ENCODE peak calls at places on chromosomes 11 and 22, in seven cellular contexts. W is IMR-90, D is tibial nerve, P is lower leg skin, U is gastrocnemius medialis, Z is sigmoid colon, T is A549. M is an unnamed sample.
A peak's percentile ranks its signal among the peaks of the same experiment; 100 is the strongest.

GRCh38 chr22:50341977-50342650 is 1.0 kb upstream of the PPP6R2 start:
- DNase-seq in W (peak; percentile 75), D (peak; percentile 84), P (peak; percentile 97), U (peak; percentile 86), Z (peak; percentile 95), T (peak; percentile 83), M (peak; percentile 92)

GRCh38 chr22:20440637-20441591 is 3.3 kb upstream of the SCARF2 start:
- DNase-seq in W (no peak), D (no peak), P (peak; percentile 46), U (no peak), Z (peak; percentile 46), T (no peak), M (no peak)

GRCh38 chr11:12329797-12330196 is 47.6 kb upstream of the PARVA start:
- DNase-seq in W (no peak), D (no peak), P (no peak), U (no peak), Z (no peak), T (no peak), M (no peak)

GRCh38 chr11:15968461-15969130 is 387.8 kb downstream of the SOX6 start:
- DNase-seq in W (no peak), D (peak; percentile 31), P (no peak), U (peak; percentile 66), Z (no peak), T (no peak), M (no peak)

GRCh38 chr11:117201906-117202305 is 2.7 kb downstream of the TAGLN start:
- DNase-seq in W (no peak), D (no peak), P (peak; percentile 84), U (no peak), Z (no peak), T (no peak), M (no peak)

GRCh38 chr11:27437824-27438594 is 34.6 kb downstream of the LGR4 start:
- DNase-seq in W (no peak), D (no peak), P (no peak), U (no peak), Z (no peak), T (no peak), M (no peak)

GRCh38 chr11:132942611-132943324 is 589.5 kb downstream of the OPCML start:
- DNase-seq in W (no peak), D (no peak), P (no peak), U (no peak), Z (no peak), T (no peak), M (no peak)

GRCh38 chr11:96050435-96051182 is 126.7 kb upstream of the MTMR2 start:
- DNase-seq in W (peak; percentile 86), D (no peak), P (no peak), U (no peak), Z (no peak), T (peak; percentile 9), M (no peak)

GRCh38 chr22:33921576-33922181 is 1.4 kb upstream of the LARGE1 start:
- DNase-seq in W (peak; percentile 60), D (peak; percentile 33), P (peak; percentile 92), U (peak; percentile 36), Z (peak; percentile 86), T (peak; percentile 17), M (peak; percentile 38)

GRCh38 chr22:29167032-29167911 is 38.4 kb upstream of the EMID1 start:
- DNase-seq in W (no peak), D (no peak), P (no peak), U (no peak), Z (peak; percentile 41), T (no peak), M (no peak)

GRCh38 chr11:114017723-114018122 is 41.8 kb upstream of the ZBTB16 start:
- DNase-seq in W (no peak), D (no peak), P (no peak), U (no peak), Z (no peak), T (peak; percentile 13), M (no peak)

GRCh38 chr22:28172948-28173360 is 253.9 kb upstream of the PITPNB start:
- DNase-seq in W (no peak), D (no peak), P (no peak), U (no peak), Z (no peak), T (no peak), M (no peak)

GRCh38 chr11:115933564-115933963 is 429.3 kb upstream of the CADM1 start:
- DNase-seq in W (no peak), D (no peak), P (no peak), U (no peak), Z (no peak), T (no peak), M (no peak)

GRCh38 chr11:134370526-134371435 is 39.0 kb downstream of the GLB1L2 start:
- DNase-seq in W (no peak), D (no peak), P (no peak), U (no peak), Z (peak; percentile 50), T (no peak), M (no peak)

GRCh38 chr11:72738199-72739141 is 13.7 kb downstream of the ARAP1 start:
- DNase-seq in W (peak; percentile 33), D (no peak), P (peak; percentile 92), U (peak; percentile 52), Z (peak; percentile 75), T (no peak), M (no peak)

GRCh38 chr11:1728931-1729691 is 21.3 kb downstream of the IFITM10 start:
- DNase-seq in W (no peak), D (no peak), P (no peak), U (no peak), Z (no peak), T (no peak), M (no peak)

GRCh38 chr11:34053161-34053686 is 1.7 kb downstream of the CAPRIN1 start:
- DNase-seq in W (peak; percentile 76), D (peak; percentile 28), P (peak; percentile 94), U (peak; percentile 40), Z (peak; percentile 86), T (peak; percentile 82), M (peak; percentile 62)

GRCh38 chr11:1745701-1746320 is 4.6 kb downstream of the IFITM10 start:
- DNase-seq in W (no peak), D (no peak), P (no peak), U (peak; percentile 14), Z (no peak), T (no peak), M (no peak)

GRCh38 chr11:119363874-119364590 is 17.5 kb downstream of the USP2 start:
- DNase-seq in W (no peak), D (no peak), P (no peak), U (peak; percentile 74), Z (peak; percentile 81), T (no peak), M (peak; percentile 72)

DNA sequence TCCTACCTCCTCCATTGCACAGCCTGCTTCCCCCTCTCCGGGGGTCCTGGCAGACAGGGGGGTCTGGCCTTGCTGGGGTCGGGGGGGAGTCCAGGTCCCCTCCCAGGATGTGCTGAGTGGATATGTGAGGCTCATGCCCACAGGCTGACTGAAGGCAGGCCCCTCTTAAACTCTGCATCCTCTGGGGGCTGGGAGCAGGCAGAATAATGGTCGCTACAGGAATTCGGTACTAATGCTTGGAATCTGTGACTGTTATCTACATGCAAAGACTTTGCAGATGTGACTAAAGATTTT is 1.6 kb upstream of the SUN2 start:
- DNase-seq in W (no peak), D (no peak), P (no peak), U (no peak), Z (no peak), T (no peak), M (no peak)
- H3K4me3 ChIP-seq in W (no peak overlapping the region), D (peak overlapping the region; percentile 80), P (no peak overlapping the region), U (no peak overlapping the region), Z (no peak overlapping the region), T (no peak overlapping the region), M (no peak overlapping the region)

DNA sequence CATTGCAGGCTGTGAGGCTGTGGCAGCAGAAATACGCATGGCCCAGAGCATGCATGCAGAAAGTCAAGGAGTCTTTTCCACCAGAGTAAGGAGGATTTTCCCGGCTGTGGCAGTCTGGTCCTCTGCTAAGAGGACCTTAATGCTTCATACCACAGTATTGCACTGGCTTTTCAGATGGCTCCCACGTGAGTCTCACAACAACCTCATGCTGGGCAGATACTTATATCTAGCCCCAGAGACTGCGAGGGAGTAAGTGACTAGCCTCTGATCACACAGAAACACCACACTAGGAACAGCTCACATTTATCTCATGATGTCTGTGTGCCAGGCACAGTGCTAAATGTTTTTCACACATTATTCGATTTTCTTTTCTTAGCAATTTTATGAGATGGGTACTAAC is 8.0 kb downstream of the CRY2 start:
- DNase-seq in W (no peak), D (no peak), P (peak; percentile 73), U (no peak), Z (no peak), T (no peak), M (no peak)
- TF ChIP-seq POLR2A in W (no peak), D (no peak), P (no peak), U (no peak), Z (no peak), T (no peak), M (no peak)

GRCh38 chr11:638616-639323 is 1.7 kb downstream of the DRD4 start:
- DNase-seq in W (no peak), D (no peak), P (no peak), U (no peak), Z (no peak), T (no peak), M (no peak)

GRCh38 chr11:637333-637592 is 194 bp downstream of the DRD4 start:
- DNase-seq in W (no peak), D (no peak), P (no peak), U (no peak), Z (no peak), T (no peak), M (no peak)

GRCh38 chr11:636511-637332 is at the start of gene DRD4:
- DNase-seq in W (peak; percentile 37), D (no peak), P (no peak), U (no peak), Z (no peak), T (no peak), M (no peak)

GRCh38 chr11:639324-639977 is 2.4 kb downstream of the DRD4 start:
- DNase-seq in W (no peak), D (no peak), P (no peak), U (no peak), Z (no peak), T (no peak), M (no peak)

DNA sequence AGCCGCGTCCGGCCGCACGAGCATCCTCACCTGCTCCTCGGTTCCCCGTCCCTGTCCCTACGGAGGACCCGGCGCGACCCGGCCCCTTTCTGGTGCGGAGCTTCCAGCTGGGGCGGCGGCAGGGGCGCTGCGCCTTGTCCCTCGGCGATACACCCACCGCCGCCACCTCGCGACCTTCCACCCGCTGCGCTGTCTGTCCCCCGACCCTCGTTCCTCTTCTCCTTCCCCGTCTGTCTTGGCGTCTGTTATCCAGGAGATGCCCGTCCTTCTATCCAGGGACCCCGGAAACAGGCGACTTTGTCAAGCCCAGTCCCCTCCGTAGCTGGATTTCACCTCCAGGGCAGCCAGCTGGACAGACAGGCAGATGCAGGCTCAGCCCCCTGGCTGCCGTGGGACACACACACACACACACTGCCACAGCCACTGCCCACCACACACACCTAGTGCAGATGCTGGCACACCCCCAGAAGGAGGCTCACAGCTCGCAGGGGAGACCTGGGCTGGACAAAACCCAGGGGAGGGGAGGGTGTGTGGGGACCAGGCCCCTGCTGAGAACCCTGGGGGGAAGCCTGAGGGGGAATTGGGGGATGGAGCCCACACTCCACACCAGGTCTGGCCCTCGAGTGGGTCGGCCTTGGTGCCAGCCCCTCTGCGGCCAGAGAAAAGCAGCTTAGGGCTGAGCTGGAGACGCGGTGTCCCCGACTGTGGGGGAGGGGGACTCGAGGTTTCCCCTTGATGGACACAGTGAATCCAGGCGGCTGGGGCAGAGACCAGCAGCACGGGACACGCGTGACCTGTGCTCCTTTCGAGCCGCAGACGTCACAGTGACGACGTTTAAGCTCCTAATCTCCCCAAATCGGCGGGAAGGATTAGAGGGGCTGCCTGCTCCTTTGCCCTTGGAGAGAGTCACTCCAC is 781 bp downstream of the DRD4 start:
- DNase-seq in W (no peak), D (no peak), P (no peak), U (no peak), Z (no peak), T (no peak), M (no peak)
- H3K4me3 ChIP-seq in W (peak overlapping the region; percentile 23), D (peak overlapping the region; percentile 32), P (no peak overlapping the region), U (no peak overlapping the region), Z (peak overlapping the region; percentile 38), T (no peak overlapping the region), M (no peak overlapping the region)

GRCh38 chr22:39916496-39916895 is 15.6 kb downstream of the GRAP2 start:
- DNase-seq in W (no peak), D (no peak), P (no peak), U (no peak), Z (no peak), T (no peak), M (no peak)
- TF ChIP-seq POLR2A in W (no peak), D (no peak), P (no peak), U (no peak), Z (no peak), T (no peak), M (no peak)